ENCODE peak calls at places on chromosomes 16 and 17, in four cellular contexts. Z is H1, L is HepG2, F is K562. G is an unnamed sample.

GRCh38 chr17:7001562-7001961 is 5.7 kb downstream of the ALOX12 start:
- DNase-seq in F (no peak), L (no peak), Z (no peak), G (no peak)

GRCh38 chr17:51147641-51148040 is 5.7 kb upstream of the NME1 start:
- DNase-seq in Z (no peak), F (no peak), L (no peak), G (no peak)

GRCh38 chr17:77194179-77194578 is 53.4 kb downstream of the SEC14L1 start:
- DNase-seq in F (no peak), Z (no peak), L (no peak), G (no peak)

GRCh38 chr16:84836234-84836647 is 16.5 kb downstream of the CRISPLD2 start:
- DNase-seq in F (no peak), Z (peak), L (no peak), G (no peak)

GRCh38 chr16:69910964-69911363 is 40.2 kb upstream of the CLEC18A start:
- DNase-seq in Z (no peak), F (no peak), L (no peak), G (no peak)

GRCh38 chr17:66900126-66901010 is 64.1 kb upstream of the CACNG4 start:
- DNase-seq in L (peak), F (peak), Z (no peak), G (no peak)

GRCh38 chr17:2854662-2855061 is 58.4 kb downstream of the RAP1GAP2 start:
- DNase-seq in F (no peak), Z (no peak), L (no peak), G (no peak)

GRCh38 chr17:79476074-79476473 is 134.8 kb downstream of the RBFOX3 start:
- DNase-seq in L (no peak), F (no peak), Z (no peak), G (no peak)

GRCh38 chr16:57186630-57187507 is 740 bp downstream of the RSPRY1 start:
- DNase-seq in Z (no peak), F (peak), L (peak), G (no peak)

GRCh38 chr16:21159281-21159951 is 942 bp downstream of the LDAF1 start:
- DNase-seq in Z (no peak), L (no peak), F (peak), G (no peak)

GRCh38 chr17:50149425-50150353 is 788 bp downstream of the PPP1R9B start:
- DNase-seq in L (no peak), Z (no peak), F (no peak), G (no peak)

GRCh38 chr17:48374650-48375230 is 55.3 kb downstream of the SKAP1 start:
- DNase-seq in L (peak), Z (peak), F (peak), G (no peak)

GRCh38 chr17:82094931-82095776 is 2.9 kb downstream of the FASN start:
- DNase-seq in Z (no peak), L (no peak), F (no peak), G (no peak)

GRCh38 chr17:3665834-3666233 is 2.5 kb downstream of the TAX1BP3 start:
- DNase-seq in Z (no peak), L (no peak), F (no peak), G (no peak)

GRCh38 chr16:13507530-13507929 is 412.4 kb upstream of the ERCC4 start:
- DNase-seq in L (no peak), F (no peak), Z (no peak), G (no peak)

GRCh38 chr17:65278050-65278819 is 141.1 kb downstream of the RGS9 start:
- DNase-seq in Z (no peak), L (peak), F (peak), G (no peak)

GRCh38 chr17:57701121-57701520 is 44.0 kb downstream of the CCDC182 start:
- DNase-seq in L (no peak), Z (no peak), F (no peak), G (no peak)

GRCh38 chr17:27525836-27526235 is 69.6 kb downstream of the KSR1 start:
- DNase-seq in F (no peak), L (no peak), Z (no peak), G (no peak)

GRCh38 chr16:86577314-86577971 is 906 bp upstream of the FOXL1 start:
- DNase-seq in F (no peak), L (no peak), Z (no peak), G (no peak)

GRCh38 chr17:489758-490329 is 137.2 kb upstream of the RPH3AL start:
- DNase-seq in F (peak), Z (no peak), L (peak), G (no peak)

GRCh38 chr16:80852261-80852872 is 48.0 kb upstream of the CDYL2 start:
- DNase-seq in Z (peak), F (peak), L (peak), G (no peak)

GRCh38 chr17:48995871-48996695 is 1.1 kb upstream of the IGF2BP1 start:
- DNase-seq in L (peak), F (peak), Z (peak), G (no peak)

GRCh38 chr16:23987443-23987842 is 151.7 kb downstream of the PRKCB start:
- DNase-seq in F (no peak), L (no peak), Z (no peak), G (peak)

GRCh38 chr16:57329718-57330327 is 28.8 kb upstream of the CCL22 start:
- DNase-seq in L (no peak), F (no peak), Z (no peak), G (no peak)

GRCh38 chr16:19410435-19411153 is 7.1 kb upstream of the TMC5 start:
- DNase-seq in L (no peak), F (no peak), Z (peak), G (no peak)

GRCh38 chr16:87235810-87236515 is 81.2 kb downstream of the C16orf95 start:
- DNase-seq in Z (no peak), F (no peak), L (no peak), G (no peak)

GRCh38 chr17:61345825-61346628 is 53.6 kb upstream of the TBX2 start:
- DNase-seq in F (no peak), Z (no peak), L (no peak), G (no peak)

GRCh38 chr16:2032285-2033056 is 5.8 kb downstream of the NHERF2 start:
- DNase-seq in F (peak), Z (no peak), L (no peak), G (no peak)

GRCh38 chr16:2159052-2159838 is 3.7 kb downstream of the TRAF7 start:
- DNase-seq in F (no peak), Z (no peak), L (no peak), G (no peak)

GRCh38 chr16:1916654-1916990 is 1.6 kb downstream of the HS3ST6 start:
- DNase-seq in F (no peak), Z (no peak), L (no peak), G (no peak)

GRCh38 chr16:89544713-89545043 is 15.8 kb upstream of the RPL13 start:
- DNase-seq in Z (no peak), L (no peak), F (no peak), G (no peak)

GRCh38 chr17:68489919-68490318 is 22.3 kb upstream of the PRKAR1A start:
- DNase-seq in L (no peak), F (no peak), Z (no peak), G (no peak)

GRCh38 chr16:89586853-89587252 is 11.3 kb downstream of the CPNE7 start:
- DNase-seq in L (no peak), Z (no peak), F (peak), G (no peak)

GRCh38 chr17:57811633-57812280 is 38.1 kb downstream of the MRPS23 start:
- DNase-seq in Z (no peak), F (no peak), L (no peak), G (no peak)

DNA sequence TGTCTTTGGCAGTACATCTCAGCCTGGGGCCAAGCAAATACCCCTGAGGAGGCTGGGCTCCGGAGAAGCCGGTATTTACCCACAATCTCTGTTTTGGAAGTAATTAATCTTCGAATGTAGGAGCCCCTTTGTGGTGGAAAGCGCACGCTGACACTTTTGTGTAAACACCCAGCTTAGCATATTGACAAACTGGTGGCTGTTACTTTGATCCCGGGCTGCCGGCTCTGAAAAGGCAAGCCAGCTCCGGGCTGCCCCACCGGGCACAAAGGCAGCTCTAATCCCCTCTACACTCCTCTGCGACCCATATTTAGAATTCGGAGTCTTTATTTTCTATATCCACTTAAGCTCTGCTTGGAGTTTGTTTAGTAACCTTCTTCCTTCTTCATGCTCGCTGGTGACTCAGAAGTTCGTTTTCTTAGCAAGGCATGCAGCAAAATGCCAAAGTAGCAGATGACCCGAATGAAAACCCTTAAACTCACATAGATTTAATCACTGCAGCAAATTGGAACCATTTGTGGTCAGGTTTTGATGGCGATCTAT is 144.0 kb upstream of the IRX3 start:
- DNase-seq in L (peak), F (no peak), Z (no peak), G (no peak)
- H3K4me3 ChIP-seq in L (no peak), F (no peak), Z (no peak), G (no peak)

DNA sequence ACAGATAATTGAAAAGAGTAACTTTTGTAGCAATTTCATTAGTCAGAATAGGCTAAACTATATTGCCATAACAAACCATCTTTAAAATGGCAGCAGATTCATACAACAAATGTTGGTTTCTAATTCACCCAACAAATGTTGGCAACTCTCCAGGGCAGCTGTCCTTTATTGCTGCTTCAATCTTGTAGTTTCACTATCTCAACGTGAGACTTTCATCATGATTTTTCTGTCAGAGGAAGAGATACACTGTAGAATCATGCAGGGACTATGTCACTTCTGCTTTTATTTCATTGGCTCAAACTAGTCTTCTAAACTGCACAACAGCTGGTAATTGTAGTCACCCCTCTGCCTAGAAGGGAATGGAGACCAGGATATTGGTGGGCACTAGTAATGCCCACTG is 174.2 kb downstream of the TANC2 start:
- DNase-seq in L (no peak), Z (no peak), F (no peak), G (peak)
- TF ChIP-seq CREB1 in L (no peak), Z (no peak), F (no peak), G (peak)

GRCh38 chr16:62194828-62195227 is 158.6 kb upstream of the CDH8 start:
- DNase-seq in F (no peak), Z (no peak), L (no peak), G (no peak)

GRCh38 chr16:62190426-62190825 is 154.2 kb upstream of the CDH8 start:
- DNase-seq in Z (no peak), L (peak), F (no peak), G (no peak)
- TF ChIP-seq RFX5 in Z (no peak), L (no peak), F (no peak), G (no peak)

DNA sequence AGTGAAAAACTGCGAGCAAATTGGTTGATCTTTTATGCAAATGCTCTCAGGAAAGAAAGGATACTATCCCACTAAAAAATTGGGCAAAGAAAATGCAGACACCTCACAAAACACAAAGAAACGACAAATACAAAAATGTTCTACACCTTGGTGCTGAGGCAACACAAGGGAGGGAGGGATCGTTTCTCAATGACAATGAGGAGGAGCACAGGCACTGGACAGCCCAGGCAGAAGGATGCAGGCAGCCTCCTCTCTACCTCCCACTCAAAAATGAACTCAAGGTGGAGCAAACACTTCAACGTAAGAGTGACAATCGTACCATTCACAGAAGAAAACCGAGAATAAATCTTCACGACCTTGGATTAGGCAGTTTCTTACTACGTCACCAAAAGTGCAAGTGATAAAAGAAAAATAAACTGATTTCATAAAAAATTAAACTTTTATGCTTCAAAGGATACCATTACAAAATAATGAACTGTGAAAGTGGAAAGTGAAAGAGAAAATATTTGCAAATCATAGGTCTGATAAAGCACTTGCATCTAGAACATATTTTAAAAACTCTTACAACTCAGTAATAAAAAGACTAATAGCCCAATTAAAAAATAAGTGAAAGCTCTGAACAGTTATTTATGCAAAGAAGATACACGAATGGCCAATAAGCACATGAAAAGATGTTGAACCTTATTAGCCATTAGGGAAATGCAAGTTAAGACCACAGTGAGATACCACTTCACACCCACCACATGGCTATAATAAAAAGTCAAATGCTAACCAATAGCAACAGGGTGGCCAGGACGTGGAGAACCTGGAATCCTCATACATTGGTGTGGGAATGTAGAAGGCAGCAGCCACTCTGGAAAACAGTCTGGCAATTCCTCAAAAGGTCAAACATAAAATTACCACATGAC is 80.8 kb upstream of the TRAP1 start:
- DNase-seq in F (peak), L (no peak), Z (no peak), G (no peak)
- H3K4me3 ChIP-seq in F (no peak), L (no peak), Z (no peak), G (peak)

GRCh38 chr16:10332301-10332700 is 53.6 kb upstream of the ATF7IP2 start:
- DNase-seq in L (peak), Z (no peak), F (no peak), G (no peak)
- TF ChIP-seq CREB1 in L (no peak), Z (no peak), F (no peak), G (no peak)

G was measured in GM12878.